ENCODE peak calls at places on chromosomes 2 and 18, in seven cellular contexts. B is fibroblast of lung, M is BJ, D is GM23338, U is mammary epithelial cell, S is cardiac muscle cell, C is astrocyte. G is an unnamed sample.

GRCh38 chr18:55910328-55910727 is 322.3 kb upstream of the TCF4 start:
- DNase-seq in D (no peak), S (no peak), U (no peak), B (no peak), M (no peak), C (no peak), G (no peak)

GRCh38 chr18:23257686-23258565 is 122.6 kb downstream of the CABLES1 start:
- DNase-seq in D (no peak), C (peak), B (peak), S (no peak), M (no peak), U (peak), G (no peak)

GRCh38 chr18:79950440-79951341 is 762 bp downstream of the SLC66A2 start:
- DNase-seq in M (no peak), D (peak), B (peak), U (peak), C (no peak), S (peak), G (no peak)

GRCh38 chr18:68102117-68102516 is 585.6 kb upstream of the DSEL start:
- DNase-seq in S (no peak), U (no peak), B (no peak), D (no peak), M (no peak), C (no peak), G (no peak)

GRCh38 chr2:214774108-214774507 is 35.4 kb downstream of the BARD1 start:
- DNase-seq in S (no peak), D (no peak), C (peak), M (no peak), U (peak), B (peak), G (no peak)

GRCh38 chr2:169849710-169850109 is 22.5 kb downstream of the UBR3 start:
- DNase-seq in C (no peak), B (no peak), M (no peak), U (no peak), D (no peak), S (no peak), G (no peak)

GRCh38 chr2:16508061-16508851 is 157.4 kb downstream of the CYRIA start:
- DNase-seq in S (peak), U (peak), B (peak), M (no peak), D (peak), C (no peak), G (peak)

GRCh38 chr2:188199716-188200128 is 92.0 kb upstream of the GULP1 start:
- DNase-seq in U (peak), D (no peak), B (peak), M (peak), S (no peak), C (peak), G (peak)

GRCh38 chr2:55804535-55804934 is 110.9 kb upstream of the PNPT1 start:
- DNase-seq in B (no peak), S (no peak), M (no peak), C (no peak), U (no peak), D (no peak), G (no peak)

GRCh38 chr2:229445501-229446294 is 174.6 kb upstream of the PID1 start:
- DNase-seq in C (peak), D (no peak), S (peak), B (peak), U (peak), M (peak), G (peak)

GRCh38 chr2:150479075-150479915 is 8.2 kb downstream of the RND3 start:
- DNase-seq in M (no peak), S (no peak), D (no peak), B (peak), U (peak), C (peak), G (peak)

GRCh38 chr2:210727549-210727948 is 171.2 kb downstream of the CPS1 start:
- DNase-seq in S (no peak), M (no peak), C (no peak), B (no peak), U (no peak), D (no peak), G (no peak)

GRCh38 chr2:59690849-59691248 is 862.6 kb downstream of the BCL11A start:
- DNase-seq in U (no peak), M (no peak), D (no peak), B (no peak), C (no peak), S (peak), G (no peak)

GRCh38 chr18:6718255-6718654 is 11.3 kb upstream of the ARHGAP28 start:
- DNase-seq in C (no peak), U (no peak), B (no peak), S (no peak), M (no peak), D (peak), G (no peak)

GRCh38 chr2:17813742-17814458 is 2.4 kb upstream of the MSGN1 start:
- DNase-seq in S (no peak), M (no peak), U (peak), B (peak), C (no peak), D (no peak), G (no peak)

GRCh38 chr2:203687161-203687560 is 19.3 kb upstream of the CD28 start:
- DNase-seq in B (peak), D (no peak), M (no peak), C (peak), U (peak), S (no peak), G (no peak)

GRCh38 chr18:57008001-57008686 is 138.7 kb upstream of the BOD1L2 start:
- DNase-seq in C (no peak), M (no peak), U (no peak), S (no peak), B (no peak), D (peak), G (no peak)

GRCh38 chr2:124325667-124326425 is 300.8 kb downstream of the CNTNAP5 start:
- DNase-seq in U (no peak), S (peak), B (no peak), D (peak), M (no peak), C (no peak), G (peak)

GRCh38 chr18:61635901-61636528 is 256.8 kb downstream of the RNF152 start:
- DNase-seq in D (peak), M (peak), C (peak), B (peak), U (peak), S (peak), G (no peak)

GRCh38 chr18:77119101-77119850 is 13.3 kb downstream of the MBP start:
- DNase-seq in U (no peak), C (no peak), S (no peak), M (no peak), B (no peak), D (no peak), G (no peak)

GRCh38 chr2:151657667-151658076 is 76.6 kb downstream of the NEB start:
- DNase-seq in S (no peak), M (no peak), U (no peak), D (no peak), B (peak), C (peak), G (peak)

GRCh38 chr2:221225752-221226151 is 346.4 kb downstream of the EPHA4 start:
- DNase-seq in M (no peak), S (no peak), B (no peak), C (no peak), D (no peak), U (no peak), G (no peak)

GRCh38 chr2:134774074-134774742 is 55.4 kb upstream of the TMEM163 start:
- DNase-seq in C (no peak), M (no peak), S (peak), U (no peak), B (no peak), D (no peak), G (no peak)

GRCh38 chr2:147937744-147938349 is 82.7 kb downstream of the ORC4 start:
- DNase-seq in S (peak), B (peak), D (peak), M (no peak), C (no peak), U (peak), G (no peak)

GRCh38 chr2:143246815-143247744 is 117.9 kb downstream of the ARHGAP15 start:
- DNase-seq in S (no peak), B (no peak), C (no peak), M (no peak), D (no peak), U (no peak), G (no peak)

GRCh38 chr2:42032796-42033195 is 15.0 kb upstream of the PKDCC start:
- DNase-seq in M (no peak), S (no peak), U (no peak), C (no peak), B (no peak), D (no peak), G (no peak)

GRCh38 chr2:228344531-228344930 is 163.0 kb upstream of the SPHKAP start:
- DNase-seq in S (no peak), U (no peak), B (no peak), M (no peak), D (no peak), C (no peak), G (peak)

GRCh38 chr2:96091711-96092579 is 24.4 kb downstream of the ADRA2B start:
- DNase-seq in C (no peak), M (no peak), U (no peak), B (no peak), S (no peak), D (peak), G (no peak)

GRCh38 chr18:35387367-35387685 is 10.2 kb upstream of the ZNF396 start:
- DNase-seq in M (no peak), D (no peak), C (peak), U (no peak), S (no peak), B (peak), G (no peak)

GRCh38 chr18:3649559-3650426 is 199.8 kb downstream of the TGIF1 start:
- DNase-seq in B (peak), C (peak), U (peak), M (no peak), S (peak), D (no peak), G (no peak)

GRCh38 chr18:57447154-57447621 is 12.0 kb downstream of the ONECUT2 start:
- DNase-seq in D (peak), M (no peak), U (no peak), S (peak), C (peak), B (peak), G (no peak)

GRCh38 chr2:99865217-99865569 is 277.2 kb downstream of the AFF3 start:
- DNase-seq in U (no peak), M (no peak), S (no peak), B (peak), C (no peak), D (no peak), G (no peak)

GRCh38 chr2:72144412-72144745 is 3.3 kb downstream of the CYP26B1 start:
- DNase-seq in C (no peak), S (peak), U (no peak), D (no peak), M (no peak), B (no peak), G (no peak)

GRCh38 chr18:36769611-36770314 is 59.0 kb downstream of the TPGS2 start:
- DNase-seq in C (no peak), B (no peak), M (no peak), D (peak), S (peak), U (no peak), G (no peak)

DNA sequence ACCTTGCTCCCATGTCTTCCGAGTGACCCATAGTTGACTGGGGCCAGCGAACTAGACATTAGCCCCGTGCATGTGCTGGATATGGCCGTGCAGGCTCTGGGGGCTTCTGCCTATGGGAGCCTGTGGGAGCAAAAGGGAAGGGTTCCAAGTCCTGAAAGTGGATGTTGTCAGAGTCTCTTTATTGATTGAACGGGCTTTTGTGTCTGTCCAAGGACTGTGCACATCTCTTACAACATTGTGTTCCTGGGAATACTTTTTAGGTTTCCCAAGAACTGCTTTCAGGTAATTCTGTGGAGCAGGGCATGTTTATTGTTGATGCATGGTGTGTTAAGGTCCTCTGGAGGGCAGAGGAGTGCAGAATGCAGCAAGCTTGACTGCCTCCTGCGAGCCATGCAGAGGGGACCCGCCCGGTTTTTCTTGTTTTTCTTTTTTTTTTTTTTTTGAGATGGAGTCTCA is 5.0 kb downstream of the RNF144A start:
- DNase-seq in S (no peak), U (no peak), M (no peak), C (no peak), B (no peak), D (peak), G (no peak)
- TF ChIP-seq CTCF in S (no peak), U (no peak), M (no peak), C (no peak), B (no peak), D (peak), G (peak)

GRCh38 chr2:20624884-20625485 is 25.9 kb downstream of the HS1BP3 start:
- DNase-seq in D (no peak), S (no peak), M (no peak), C (no peak), U (no peak), B (no peak), G (no peak)

GRCh38 chr2:20622731-20623130 is 28.2 kb downstream of the HS1BP3 start:
- DNase-seq in U (no peak), C (no peak), B (no peak), M (no peak), D (no peak), S (peak), G (no peak)

GRCh38 chr2:20624156-20624883 is 26.6 kb downstream of the HS1BP3 start:
- DNase-seq in M (no peak), C (no peak), B (no peak), D (no peak), S (no peak), U (no peak), G (no peak)

GRCh38 chr2:20623241-20623640 is 27.7 kb downstream of the HS1BP3 start:
- DNase-seq in B (no peak), C (no peak), D (no peak), U (no peak), M (no peak), S (no peak), G (no peak)

GRCh38 chr2:20623741-20624155 is 27.1 kb downstream of the HS1BP3 start:
- DNase-seq in B (no peak), S (no peak), D (no peak), U (no peak), M (no peak), C (no peak), G (no peak)
- H3K4me3 ChIP-seq in B (no peak), S (no peak), D (no peak), U (no peak), M (no peak), C (no peak), G (no peak)

GRCh38 chr2:216341151-216341550 is 31.1 kb downstream of the MARCHF4 start:
- DNase-seq in D (no peak), S (no peak), U (no peak), C (peak), M (no peak), B (peak), G (no peak)

GRCh38 chr2:216340280-216340631 is 32.0 kb downstream of the MARCHF4 start:
- DNase-seq in D (no peak), M (no peak), S (no peak), C (no peak), U (no peak), B (no peak), G (no peak)

GRCh38 chr2:216343221-216343985 is 28.9 kb downstream of the MARCHF4 start:
- DNase-seq in M (no peak), D (no peak), B (no peak), C (no peak), U (no peak), S (no peak), G (peak)

GRCh38 chr2:216335252-216335651 is 37.0 kb downstream of the MARCHF4 start:
- DNase-seq in M (no peak), C (no peak), U (no peak), B (peak), D (no peak), S (no peak), G (no peak)

DNA sequence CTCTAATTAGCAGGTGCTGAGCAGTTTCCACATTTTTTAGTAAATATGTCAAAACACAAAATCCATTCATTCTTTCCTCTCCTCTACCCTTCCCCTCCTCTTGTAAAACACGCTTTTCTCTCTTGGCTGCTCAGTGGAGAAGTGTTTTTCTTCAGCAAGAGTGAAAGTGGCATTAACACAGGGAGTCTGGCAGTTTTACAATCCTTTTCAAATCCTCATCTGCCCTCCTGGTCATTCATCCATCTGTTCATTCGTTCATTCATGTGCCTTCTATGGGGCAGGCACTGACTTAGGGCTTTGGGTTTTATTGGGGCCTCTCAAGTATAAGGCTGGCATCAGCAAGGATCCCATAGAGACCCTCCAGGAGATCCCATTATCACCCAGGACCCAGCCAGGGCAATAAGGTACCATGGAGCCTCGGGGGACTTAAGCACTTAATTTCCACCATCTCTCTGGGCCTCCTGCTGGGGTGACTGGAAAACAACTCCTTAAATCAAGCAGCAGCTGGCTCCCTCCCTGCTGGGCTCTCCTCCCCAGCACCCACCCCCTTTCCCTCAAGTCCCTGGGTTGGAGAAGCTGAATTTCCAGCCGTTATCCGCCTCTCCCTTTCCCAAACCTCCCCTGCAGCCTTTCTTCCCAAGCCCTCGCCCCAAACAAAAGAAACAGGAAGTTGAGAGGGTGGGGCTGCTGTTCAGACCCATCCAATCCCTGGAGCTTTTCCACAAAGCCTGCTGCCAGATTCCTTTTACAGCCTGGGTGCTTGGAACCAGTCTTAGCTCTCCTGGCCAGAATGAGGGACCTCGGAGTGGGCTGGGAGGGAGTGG is 32.6 kb downstream of the MARCHF4 start:
- DNase-seq in B (peak), D (peak), C (peak), S (peak), U (no peak), M (peak), G (no peak)
- TF ChIP-seq CTCF in B (peak), D (no peak), C (no peak), S (peak), U (no peak), M (peak), G (peak)

DNA sequence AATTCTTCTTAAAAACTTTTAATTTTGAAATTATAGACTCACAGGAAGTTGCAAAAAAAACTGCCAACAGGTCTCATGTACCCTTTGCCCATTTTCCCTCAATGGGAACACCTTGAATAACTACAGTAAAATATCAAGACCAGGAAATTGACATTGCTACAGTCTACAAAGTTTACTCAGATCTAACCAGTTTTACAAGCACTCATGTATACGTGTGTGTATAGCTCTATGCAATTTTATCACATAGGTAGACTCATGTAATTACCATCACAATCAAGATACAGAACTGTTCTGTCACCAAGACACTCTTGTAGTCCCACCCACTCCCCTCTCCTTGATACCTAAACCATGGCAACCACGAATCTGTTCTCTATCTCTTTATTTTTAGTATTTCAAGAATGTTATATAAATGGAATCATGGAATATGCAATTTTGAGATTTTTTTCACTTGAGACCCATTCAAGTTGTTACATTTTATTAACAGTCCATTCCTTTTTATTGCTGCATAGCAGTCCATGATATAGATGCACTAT is 6.6 kb downstream of the HYCC2 start:
- DNase-seq in C (no peak), U (no peak), B (no peak), M (no peak), D (no peak), S (no peak), G (no peak)
- H3K4me3 ChIP-seq in C (no peak), U (no peak), B (no peak), M (no peak), D (no peak), S (no peak), G (no peak)

GRCh38 chr2:202060218-202060617 is 12.8 kb upstream of the KIAA2012 start:
- DNase-seq in B (no peak), C (no peak), M (no peak), U (no peak), S (no peak), D (peak), G (no peak)
- TF ChIP-seq CTCF in B (no peak), C (peak), M (peak), U (peak), S (peak), D (peak), G (peak)

DNA sequence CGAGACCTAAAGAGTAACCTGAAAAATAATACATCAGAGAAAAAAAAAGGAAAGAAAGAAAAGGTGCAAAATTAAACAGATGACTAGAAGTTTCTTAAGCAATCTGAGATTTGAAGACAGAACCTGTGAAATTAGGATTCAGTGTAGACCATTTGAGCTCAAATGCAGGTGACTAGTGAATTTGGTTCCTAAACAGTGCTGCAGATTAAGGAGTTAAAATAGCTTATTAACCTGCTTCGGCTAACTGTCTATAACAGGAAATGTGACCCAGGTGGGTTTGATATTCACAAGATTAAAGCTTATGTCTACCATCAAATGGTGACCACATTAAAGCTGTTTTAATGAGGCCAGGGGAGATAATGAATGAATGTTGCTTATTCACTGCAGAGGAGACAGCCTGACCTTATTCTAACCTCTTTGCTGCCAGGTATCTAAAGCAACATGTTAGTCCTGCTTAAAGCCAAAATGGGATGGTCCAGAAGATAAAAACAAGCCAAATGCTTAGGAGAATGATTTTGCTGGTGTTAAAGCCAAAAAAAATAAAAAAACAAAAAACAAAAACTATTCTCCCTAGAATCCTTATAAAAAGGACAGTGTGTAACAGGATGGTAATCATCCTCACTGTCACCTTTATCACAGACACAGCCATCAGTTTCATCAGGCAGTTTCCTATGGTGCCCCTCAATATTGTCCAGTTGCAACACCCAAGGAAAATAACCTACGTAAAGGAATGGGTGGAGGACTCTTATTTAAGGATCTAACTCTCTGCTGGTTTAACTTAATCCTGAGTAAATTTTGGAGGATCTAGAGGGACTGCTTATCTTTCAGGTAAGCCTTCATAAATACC is 769.0 kb upstream of the ZEB2 start:
- DNase-seq in B (peak), S (no peak), D (no peak), C (peak), M (no peak), U (no peak), G (no peak)
- H3K4me3 ChIP-seq in B (no peak), S (no peak), D (no peak), C (no peak), M (no peak), U (no peak), G (no peak)

G was measured in retinal pigment epithelial cell.